ENCODE peak calls at places on chromosomes 4 and X, in nine cellular contexts. One of them, this sample, is unnamed.

GRCh38 chrX:130896026-130896425 is 7.0 kb downstream of the ENOX2 start:
- DNase-seq in aorta: no peak
- DNase-seq in activated CD8-positive, alpha-beta memory T cell treated with anti-CD3 and anti-CD28 coated beads for 1 hour: no peak
- DNase-seq in activated CD4-positive, alpha-beta T cell treated with anti-CD3 and anti-CD28 coated beads, Interleukin-2, amount 50 U/mL, for 1 hour: no peak
- DNase-seq in NCI-H1105: no peak
- DNase-seq in CD8-positive, alpha-beta memory T cell: no peak
- DNase-seq in GDM1: no peak
- DNase-seq in H54: no peak
- DNase-seq in pancreas: no peak
- DNase-seq in this sample: no peak

GRCh38 chr4:113784497-113785254 is 23.1 kb upstream of the CAMK2D start:
- DNase-seq in NCI-H1105: no peak
- DNase-seq in H54: peak
- DNase-seq in CD8-positive, alpha-beta memory T cell: no peak
- DNase-seq in activated CD4-positive, alpha-beta T cell treated with anti-CD3 and anti-CD28 coated beads, Interleukin-2, amount 50 U/mL, for 1 hour: no peak
- DNase-seq in aorta: no peak
- DNase-seq in pancreas: no peak
- DNase-seq in activated CD8-positive, alpha-beta memory T cell treated with anti-CD3 and anti-CD28 coated beads for 1 hour: no peak
- DNase-seq in GDM1: no peak
- DNase-seq in this sample: no peak

GRCh38 chr4:37803348-37803973 is 23.0 kb upstream of the PGM2 start:
- DNase-seq in CD8-positive, alpha-beta memory T cell: no peak
- DNase-seq in pancreas: no peak
- DNase-seq in aorta: no peak
- DNase-seq in activated CD8-positive, alpha-beta memory T cell treated with anti-CD3 and anti-CD28 coated beads for 1 hour: no peak
- DNase-seq in activated CD4-positive, alpha-beta T cell treated with anti-CD3 and anti-CD28 coated beads, Interleukin-2, amount 50 U/mL, for 1 hour: no peak
- DNase-seq in GDM1: peak
- DNase-seq in NCI-H1105: no peak
- DNase-seq in H54: no peak
- DNase-seq in this sample: no peak

GRCh38 chr4:127870688-127871087 is 10.0 kb upstream of the PLK4 start:
- DNase-seq in H54: peak
- DNase-seq in pancreas: no peak
- DNase-seq in NCI-H1105: no peak
- DNase-seq in activated CD4-positive, alpha-beta T cell treated with anti-CD3 and anti-CD28 coated beads, Interleukin-2, amount 50 U/mL, for 1 hour: no peak
- DNase-seq in aorta: no peak
- DNase-seq in CD8-positive, alpha-beta memory T cell: no peak
- DNase-seq in activated CD8-positive, alpha-beta memory T cell treated with anti-CD3 and anti-CD28 coated beads for 1 hour: no peak
- DNase-seq in GDM1: no peak
- DNase-seq in this sample: no peak

GRCh38 chr4:151163855-151164254 is 64.4 kb downstream of the RPS3A start:
- DNase-seq in activated CD8-positive, alpha-beta memory T cell treated with anti-CD3 and anti-CD28 coated beads for 1 hour: no peak
- DNase-seq in GDM1: no peak
- DNase-seq in NCI-H1105: no peak
- DNase-seq in activated CD4-positive, alpha-beta T cell treated with anti-CD3 and anti-CD28 coated beads, Interleukin-2, amount 50 U/mL, for 1 hour: no peak
- DNase-seq in CD8-positive, alpha-beta memory T cell: no peak
- DNase-seq in H54: no peak
- DNase-seq in pancreas: no peak
- DNase-seq in aorta: no peak
- DNase-seq in this sample: no peak

GRCh38 chr4:155758500-155759371 is at the start of gene GUCY1B1:
- DNase-seq in CD8-positive, alpha-beta memory T cell: no peak
- DNase-seq in GDM1: peak
- DNase-seq in pancreas: peak
- DNase-seq in aorta: peak
- DNase-seq in H54: peak
- DNase-seq in activated CD4-positive, alpha-beta T cell treated with anti-CD3 and anti-CD28 coated beads, Interleukin-2, amount 50 U/mL, for 1 hour: peak
- DNase-seq in NCI-H1105: peak
- DNase-seq in activated CD8-positive, alpha-beta memory T cell treated with anti-CD3 and anti-CD28 coated beads for 1 hour: peak
- DNase-seq in this sample: peak

GRCh38 chr4:102514298-102514964 is 13.3 kb downstream of the NFKB1 start:
- DNase-seq in activated CD8-positive, alpha-beta memory T cell treated with anti-CD3 and anti-CD28 coated beads for 1 hour: no peak
- DNase-seq in activated CD4-positive, alpha-beta T cell treated with anti-CD3 and anti-CD28 coated beads, Interleukin-2, amount 50 U/mL, for 1 hour: no peak
- DNase-seq in pancreas: no peak
- DNase-seq in CD8-positive, alpha-beta memory T cell: no peak
- DNase-seq in NCI-H1105: no peak
- DNase-seq in GDM1: no peak
- DNase-seq in H54: no peak
- DNase-seq in aorta: no peak
- DNase-seq in this sample: no peak

GRCh38 chr4:8117278-8117682 is 41.3 kb downstream of the ABLIM2 start:
- DNase-seq in activated CD8-positive, alpha-beta memory T cell treated with anti-CD3 and anti-CD28 coated beads for 1 hour: no peak
- DNase-seq in pancreas: peak
- DNase-seq in NCI-H1105: no peak
- DNase-seq in CD8-positive, alpha-beta memory T cell: no peak
- DNase-seq in H54: peak
- DNase-seq in GDM1: peak
- DNase-seq in aorta: no peak
- DNase-seq in activated CD4-positive, alpha-beta T cell treated with anti-CD3 and anti-CD28 coated beads, Interleukin-2, amount 50 U/mL, for 1 hour: peak
- DNase-seq in this sample: no peak

GRCh38 chrX:55488559-55489314 is 911 bp downstream of the USP51 start:
- DNase-seq in aorta: peak
- DNase-seq in NCI-H1105: peak
- DNase-seq in CD8-positive, alpha-beta memory T cell: peak
- DNase-seq in activated CD8-positive, alpha-beta memory T cell treated with anti-CD3 and anti-CD28 coated beads for 1 hour: peak
- DNase-seq in GDM1: peak
- DNase-seq in activated CD4-positive, alpha-beta T cell treated with anti-CD3 and anti-CD28 coated beads, Interleukin-2, amount 50 U/mL, for 1 hour: peak
- DNase-seq in pancreas: peak
- DNase-seq in H54: peak
- DNase-seq in this sample: no peak

GRCh38 chr4:38310446-38311043 is 350.3 kb downstream of the PTTG2 start:
- DNase-seq in H54: no peak
- DNase-seq in GDM1: no peak
- DNase-seq in CD8-positive, alpha-beta memory T cell: peak
- DNase-seq in aorta: no peak
- DNase-seq in pancreas: no peak
- DNase-seq in activated CD8-positive, alpha-beta memory T cell treated with anti-CD3 and anti-CD28 coated beads for 1 hour: peak
- DNase-seq in activated CD4-positive, alpha-beta T cell treated with anti-CD3 and anti-CD28 coated beads, Interleukin-2, amount 50 U/mL, for 1 hour: peak
- DNase-seq in NCI-H1105: no peak
- DNase-seq in this sample: no peak

GRCh38 chrX:66328950-66329596 is 165.0 kb downstream of the HEPH start:
- DNase-seq in activated CD4-positive, alpha-beta T cell treated with anti-CD3 and anti-CD28 coated beads, Interleukin-2, amount 50 U/mL, for 1 hour: no peak
- DNase-seq in pancreas: peak
- DNase-seq in GDM1: no peak
- DNase-seq in activated CD8-positive, alpha-beta memory T cell treated with anti-CD3 and anti-CD28 coated beads for 1 hour: no peak
- DNase-seq in CD8-positive, alpha-beta memory T cell: no peak
- DNase-seq in aorta: peak
- DNase-seq in NCI-H1105: no peak
- DNase-seq in H54: no peak
- DNase-seq in this sample: no peak

GRCh38 chr4:62208921-62209320 is 1008.8 kb downstream of the ADGRL3 start:
- DNase-seq in aorta: no peak
- DNase-seq in H54: no peak
- DNase-seq in activated CD8-positive, alpha-beta memory T cell treated with anti-CD3 and anti-CD28 coated beads for 1 hour: no peak
- DNase-seq in NCI-H1105: no peak
- DNase-seq in CD8-positive, alpha-beta memory T cell: no peak
- DNase-seq in GDM1: no peak
- DNase-seq in pancreas: no peak
- DNase-seq in activated CD4-positive, alpha-beta T cell treated with anti-CD3 and anti-CD28 coated beads, Interleukin-2, amount 50 U/mL, for 1 hour: no peak
- DNase-seq in this sample: no peak

GRCh38 chrX:150080497-150080896 is 142.2 kb upstream of the EOLA2 start:
- DNase-seq in CD8-positive, alpha-beta memory T cell: no peak
- DNase-seq in pancreas: no peak
- DNase-seq in aorta: no peak
- DNase-seq in H54: no peak
- DNase-seq in NCI-H1105: no peak
- DNase-seq in GDM1: no peak
- DNase-seq in activated CD4-positive, alpha-beta T cell treated with anti-CD3 and anti-CD28 coated beads, Interleukin-2, amount 50 U/mL, for 1 hour: no peak
- DNase-seq in activated CD8-positive, alpha-beta memory T cell treated with anti-CD3 and anti-CD28 coated beads for 1 hour: no peak
- DNase-seq in this sample: no peak

GRCh38 chrX:111006119-111006518 is 89.9 kb upstream of the PAK3 start:
- DNase-seq in GDM1: no peak
- DNase-seq in pancreas: no peak
- DNase-seq in NCI-H1105: no peak
- DNase-seq in CD8-positive, alpha-beta memory T cell: no peak
- DNase-seq in H54: no peak
- DNase-seq in activated CD8-positive, alpha-beta memory T cell treated with anti-CD3 and anti-CD28 coated beads for 1 hour: no peak
- DNase-seq in activated CD4-positive, alpha-beta T cell treated with anti-CD3 and anti-CD28 coated beads, Interleukin-2, amount 50 U/mL, for 1 hour: no peak
- DNase-seq in aorta: no peak
- DNase-seq in this sample: no peak

GRCh38 chr4:48683784-48684666 is 96.1 kb downstream of the FRYL start:
- DNase-seq in pancreas: no peak
- DNase-seq in CD8-positive, alpha-beta memory T cell: no peak
- DNase-seq in H54: no peak
- DNase-seq in aorta: no peak
- DNase-seq in NCI-H1105: no peak
- DNase-seq in activated CD4-positive, alpha-beta T cell treated with anti-CD3 and anti-CD28 coated beads, Interleukin-2, amount 50 U/mL, for 1 hour: no peak
- DNase-seq in GDM1: no peak
- DNase-seq in activated CD8-positive, alpha-beta memory T cell treated with anti-CD3 and anti-CD28 coated beads for 1 hour: no peak
- DNase-seq in this sample: no peak

GRCh38 chrX:41984628-41985027 is 61.3 kb upstream of the CASK start:
- DNase-seq in aorta: no peak
- DNase-seq in pancreas: no peak
- DNase-seq in activated CD8-positive, alpha-beta memory T cell treated with anti-CD3 and anti-CD28 coated beads for 1 hour: no peak
- DNase-seq in activated CD4-positive, alpha-beta T cell treated with anti-CD3 and anti-CD28 coated beads, Interleukin-2, amount 50 U/mL, for 1 hour: no peak
- DNase-seq in H54: no peak
- DNase-seq in CD8-positive, alpha-beta memory T cell: no peak
- DNase-seq in GDM1: no peak
- DNase-seq in NCI-H1105: no peak
- DNase-seq in this sample: no peak

This sample was measured in cortex of kidney.